ENCODE peak calls at places on chromosomes 13 and 19, in five cellular contexts. V, P, K, U and Y are unnamed samples.

GRCh38 chr19:48509467-48510194 is 2.0 kb downstream of the LMTK3 start:
- DNase-seq in U (no peak), K (no peak), P (no peak), V (no peak), Y (no peak)

GRCh38 chr19:34881982-34882381 is 44.7 kb upstream of the ZNF30 start:
- DNase-seq in P (no peak), K (no peak), U (no peak), V (no peak), Y (no peak)

GRCh38 chr13:49356224-49356623 is 87.6 kb downstream of the CAB39L start:
- DNase-seq in V (no peak), P (no peak), K (no peak), U (no peak), Y (no peak)

GRCh38 chr13:99564389-99564788 is 63.1 kb downstream of the TM9SF2 start:
- DNase-seq in P (no peak), K (no peak), V (no peak), U (no peak), Y (no peak)

GRCh38 chr13:21458457-21458815 is 667 bp downstream of the ZDHHC20 start:
- DNase-seq in U (peak; percentile 56), K (peak; percentile 63), P (peak; percentile 19), V (no peak), Y (peak; percentile 62)

GRCh38 chr19:30853036-30853435 is 480.9 kb downstream of the ZNF536 start:
- DNase-seq in K (no peak), P (no peak), V (no peak), U (no peak), Y (no peak)

GRCh38 chr13:88022826-88023225 is 351.7 kb downstream of the SLITRK5 start:
- DNase-seq in K (no peak), U (no peak), P (no peak), V (no peak), Y (no peak)

GRCh38 chr13:46831588-46832194 is 34.7 kb upstream of the ESD start:
- DNase-seq in V (no peak), U (peak; percentile 62), K (no peak), P (no peak), Y (peak; percentile 27)

GRCh38 chr13:99495478-99496321 is 5.6 kb upstream of the TM9SF2 start:
- DNase-seq in P (no peak), K (no peak), V (no peak), U (peak; percentile 32), Y (peak; percentile 58)

GRCh38 chr13:23656637-23657036 is 86.4 kb downstream of the TNFRSF19 start:
- DNase-seq in P (no peak), K (no peak), U (peak; percentile 90), V (no peak), Y (no peak)

GRCh38 chr19:47096721-47097120 is 16.9 kb downstream of the ZC3H4 start:
- DNase-seq in K (no peak), U (no peak), V (no peak), P (no peak), Y (no peak)
- H3K27ac ChIP-seq in K (no peak overlapping the region), U (no peak overlapping the region), V (peak overlapping the region; percentile 80), P (peak overlapping the region; percentile 78), Y (peak overlapping the region; percentile 98)

GRCh38 chr13:98141938-98142426 is 912 bp upstream of the FARP1 start:
- DNase-seq in P (peak; percentile 20), K (no peak), U (peak; percentile 60), V (no peak), Y (no peak)

GRCh38 chr13:98143601-98144500 is 957 bp downstream of the FARP1 start:
- DNase-seq in U (peak; percentile 44), V (no peak), P (peak; percentile 22), K (no peak), Y (no peak)

GRCh38 chr13:98144501-98145350 is 1.8 kb downstream of the FARP1 start:
- DNase-seq in K (no peak), P (no peak), V (no peak), U (peak; percentile 65), Y (no peak)

GRCh38 chr13:98142427-98143156 is at the start of gene FARP1:
- DNase-seq in P (peak; percentile 69), V (no peak), K (no peak), U (peak; percentile 83), Y (peak; percentile 67)

DNA sequence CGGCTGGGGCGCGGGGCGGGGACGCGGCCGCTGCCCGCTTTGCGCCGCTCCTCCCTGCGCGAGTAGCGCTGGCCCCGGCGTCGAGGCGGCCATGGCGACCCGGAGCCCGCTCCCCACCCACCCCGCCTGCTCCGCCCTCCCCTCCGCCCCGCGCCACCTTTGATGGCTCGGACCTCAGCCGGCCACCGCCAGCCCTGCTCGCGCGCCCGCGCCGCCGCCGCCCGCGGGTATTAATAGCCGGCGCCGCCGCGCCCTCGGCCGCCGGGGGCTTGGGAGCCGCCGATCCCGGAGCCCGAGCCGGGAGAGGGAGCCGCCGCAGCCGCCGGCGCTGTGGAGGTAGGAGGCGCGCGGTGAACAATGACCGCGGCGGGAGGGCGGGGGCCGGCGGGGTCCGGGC is 261 bp downstream of the FARP1 start:
- DNase-seq in V (no peak), U (no peak), K (no peak), P (no peak), Y (no peak)
- H3K27me3 ChIP-seq in V (no peaks in the 10 kb centered on the region), U (no peaks in the 10 kb centered on the region), K (peaks cover 6% of the 10 kb centered on the region), P (no peaks in the 10 kb centered on the region), Y (no peaks in the 10 kb centered on the region)

GRCh38 chr19:44752816-44753618 is 4.5 kb downstream of the BCL3 start:
- DNase-seq in V (peak; percentile 80), K (peak; percentile 93), U (peak; percentile 97), P (peak; percentile 80), Y (peak; percentile 88)
- H3K4me1 ChIP-seq in V (peaks cover 76% of the 10 kb centered on the region), K (peaks cover 64% of the 10 kb centered on the region), U (peaks cover 20% of the 10 kb centered on the region), P (peaks cover 24% of the 10 kb centered on the region), Y (peaks cover 10% of the 10 kb centered on the region)

GRCh38 chr13:98246538-98247172 is 69.6 kb upstream of the RNF113B start:
- DNase-seq in P (no peak), V (no peak), K (no peak), U (peak; percentile 95), Y (no peak)
- H3K27ac ChIP-seq in P (no peak overlapping the region), V (no peak overlapping the region), K (no peak overlapping the region), U (peak overlapping the region; percentile 38), Y (no peak overlapping the region)

DNA sequence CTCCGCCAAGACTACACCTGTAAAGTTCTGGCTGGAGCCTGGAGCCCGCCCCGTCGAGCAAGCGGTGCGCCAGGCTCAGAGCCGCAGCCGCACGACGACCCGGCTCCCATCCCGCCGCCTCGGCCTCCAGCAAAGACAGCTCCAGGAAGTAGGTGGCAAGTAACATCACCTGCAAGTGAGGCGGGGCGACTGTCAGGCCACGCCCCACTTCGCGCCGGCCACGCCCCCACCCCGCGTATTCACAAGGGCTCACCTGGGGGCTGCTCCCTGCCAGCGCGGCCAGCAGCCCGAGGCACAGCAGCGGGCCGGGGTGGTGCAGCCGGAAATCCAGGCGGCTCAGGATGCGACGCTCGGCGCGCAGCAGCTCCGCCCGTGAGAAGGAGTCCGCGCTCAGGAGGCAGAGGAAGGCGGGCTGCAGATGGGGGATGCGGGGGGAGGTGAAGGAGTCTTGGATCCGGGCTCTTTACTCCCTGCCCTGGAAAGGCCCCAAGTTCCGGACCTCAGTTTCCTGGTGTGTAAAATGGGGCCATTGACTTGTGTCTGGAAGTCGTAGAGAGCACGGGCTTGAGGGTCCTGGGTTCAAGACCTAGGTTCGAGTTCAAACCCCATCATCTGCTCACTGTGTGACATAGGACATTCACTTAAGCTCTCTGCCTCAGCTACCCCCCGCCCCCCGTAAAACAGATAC is 3.2 kb downstream of the CCNP start:
- DNase-seq in K (no peak), P (no peak), V (no peak), U (no peak), Y (peak; percentile 47)
- H3K27me3 ChIP-seq in K (peaks cover 34% of the 10 kb centered on the region), P (no peaks in the 10 kb centered on the region), V (peaks cover 18% of the 10 kb centered on the region), U (peaks cover 7% of the 10 kb centered on the region), Y (peaks cover 12% of the 10 kb centered on the region)

GRCh38 chr19:41887711-41888382 is 4.9 kb downstream of the ARHGEF1 start:
- DNase-seq in P (no peak), U (no peak), K (peak; percentile 93), V (no peak), Y (peak; percentile 63)

GRCh38 chr19:41892173-41892902 is 9.4 kb downstream of the ARHGEF1 start:
- DNase-seq in V (no peak), P (no peak), U (no peak), K (no peak), Y (no peak)

GRCh38 chr19:41886761-41887710 is 4.1 kb downstream of the ARHGEF1 start:
- DNase-seq in V (no peak), K (peak; percentile 90), U (no peak), P (no peak), Y (peak; percentile 67)

GRCh38 chr19:41889896-41890295 is 6.9 kb downstream of the ARHGEF1 start:
- DNase-seq in U (no peak), V (no peak), K (no peak), P (no peak), Y (no peak)

GRCh38 chr19:41888926-41889325 is 5.9 kb downstream of the ARHGEF1 start:
- DNase-seq in K (no peak), P (no peak), V (no peak), U (no peak), Y (no peak)
- H3K4me1 ChIP-seq in K (peaks cover 61% of the 10 kb centered on the region), P (peaks cover 6% of the 10 kb centered on the region), V (peaks cover 7% of the 10 kb centered on the region), U (no peaks in the 10 kb centered on the region), Y (peaks cover 7% of the 10 kb centered on the region)

GRCh38 chr13:41199061-41199460 is 4.7 kb upstream of the KBTBD7 start:
- DNase-seq in U (no peak), P (no peak), V (no peak), K (no peak), Y (no peak)
- H3K27ac ChIP-seq in U (no peak overlapping the region), P (no peak overlapping the region), V (no peak overlapping the region), K (no peak overlapping the region), Y (no peak overlapping the region)

DNA sequence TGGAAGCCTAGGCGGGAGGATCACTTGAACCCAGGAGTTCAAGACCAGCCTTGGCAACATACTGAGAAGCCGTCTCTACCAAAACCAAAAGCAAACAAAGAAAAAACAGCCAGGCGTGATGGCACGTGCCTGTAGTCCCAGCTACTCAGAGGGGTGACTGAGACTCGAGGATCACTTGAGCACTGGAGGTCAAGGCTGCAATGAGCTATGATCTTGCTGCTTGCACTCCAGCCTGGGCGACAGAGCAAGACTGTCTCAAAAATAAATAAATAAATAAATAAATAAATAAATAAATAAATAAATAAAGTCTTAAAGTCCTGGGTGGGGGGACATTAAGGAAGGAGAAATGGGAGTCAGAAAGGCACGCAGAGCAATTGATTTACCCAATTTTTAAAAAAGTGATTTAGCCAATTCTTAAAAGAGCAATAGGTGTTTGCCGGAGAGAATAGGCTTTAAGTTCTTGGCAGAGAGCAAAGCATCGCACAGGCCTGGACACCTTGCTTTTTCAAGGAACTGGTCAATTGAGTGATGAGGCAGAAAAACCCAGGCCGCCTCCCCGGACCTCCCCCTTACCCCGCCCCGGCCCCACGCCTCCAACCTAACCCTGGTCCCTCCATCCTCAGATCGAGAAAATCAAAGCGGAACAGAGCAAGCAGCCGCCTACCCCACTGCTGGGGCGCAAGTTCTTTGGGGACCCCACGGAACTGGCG is 9.5 kb upstream of the SHKBP1 start:
- DNase-seq in P (no peak), V (no peak), K (no peak), U (no peak), Y (no peak)
- H3K27me3 ChIP-seq in P (no peaks in the 10 kb centered on the region), V (peaks cover 6% of the 10 kb centered on the region), K (peaks cover 14% of the 10 kb centered on the region), U (peaks cover 12% of the 10 kb centered on the region), Y (peaks cover 12% of the 10 kb centered on the region)